ENCODE peak calls at places on chromosome 7, in seven cellular contexts. S, U, W, Q, Z, A and J are unnamed samples.

GRCh38 chr7:106265133-106265532 is 19.6 kb downstream of the NAMPT start:
- DNase-seq in S (no peak), U (no peak), W (no peak), Q (no peak), Z (no peak), A (no peak), J (no peak)

GRCh38 chr7:93016085-93016471 is 101.7 kb downstream of the SAMD9 start:
- DNase-seq in S (no peak), U (no peak), W (no peak), Q (no peak), Z (peak; percentile 87), A (peak; percentile 34), J (no peak)

GRCh38 chr7:74289018-74289659 is at the start of gene CLIP2:
- DNase-seq in S (peak; percentile 82), U (peak; percentile 79), W (peak; percentile 74), Q (peak; percentile 85), Z (peak; percentile 32), A (peak; percentile 97), J (no peak)

GRCh38 chr7:106111671-106112117 is 418 bp downstream of the SYPL1 start:
- DNase-seq in S (peak; percentile 32), U (peak; percentile 60), W (peak; percentile 18), Q (peak; percentile 81), Z (peak; percentile 57), A (peak; percentile 90), J (no peak)

GRCh38 chr7:49885593-49886285 is 112.3 kb downstream of the VWC2 start:
- DNase-seq in S (no peak), U (no peak), W (no peak), Q (no peak), Z (no peak), A (no peak), J (no peak)

GRCh38 chr7:33874943-33875342 is 30.4 kb upstream of the BMPER start:
- DNase-seq in S (no peak), U (no peak), W (no peak), Q (no peak), Z (no peak), A (peak; percentile 61), J (no peak)

GRCh38 chr7:3404490-3404889 is 103.4 kb downstream of the SDK1 start:
- DNase-seq in S (no peak), U (no peak), W (peak; percentile 57), Q (no peak), Z (no peak), A (no peak), J (no peak)

GRCh38 chr7:120792091-120792860 is 65.7 kb downstream of the TSPAN12 start:
- DNase-seq in S (peak; percentile 65), U (peak; percentile 67), W (peak; percentile 57), Q (peak; percentile 74), Z (peak; percentile 74), A (peak; percentile 68), J (no peak)

GRCh38 chr7:139382439-139382838 is 22.7 kb downstream of the LUC7L2 start:
- DNase-seq in S (no peak), U (no peak), W (no peak), Q (no peak), Z (no peak), A (no peak), J (no peak)

GRCh38 chr7:158546214-158546613 is 41.4 kb downstream of the PTPRN2 start:
- DNase-seq in S (no peak), U (no peak), W (no peak), Q (no peak), Z (no peak), A (no peak), J (no peak)

GRCh38 chr7:98119257-98119918 is 12.7 kb downstream of the LMTK2 start:
- DNase-seq in S (no peak), U (no peak), W (peak; percentile 72), Q (no peak), Z (no peak), A (peak; percentile 77), J (no peak)

GRCh38 chr7:76201732-76202665 is at the start of gene SRRM3:
- DNase-seq in S (peak; percentile 86), U (peak; percentile 88), W (peak; percentile 22), Q (peak; percentile 66), Z (peak; percentile 70), A (peak; percentile 92), J (peak; percentile 5)

GRCh38 chr7:151113344-151114150 is 27.3 kb downstream of the AGAP3 start:
- DNase-seq in S (no peak), U (no peak), W (peak; percentile 66), Q (no peak), Z (no peak), A (peak; percentile 62), J (no peak)

GRCh38 chr7:108839091-108839490 is 269.4 kb downstream of the DNAJB9 start:
- DNase-seq in S (no peak), U (no peak), W (no peak), Q (no peak), Z (no peak), A (no peak), J (no peak)

GRCh38 chr7:106598663-106599342 is 62.2 kb downstream of the CCDC71L start:
- DNase-seq in S (peak; percentile 45), U (peak; percentile 76), W (peak; percentile 74), Q (peak; percentile 39), Z (peak; percentile 92), A (peak; percentile 62), J (peak; percentile 7)

GRCh38 chr7:108335264-108335918 is 120.8 kb downstream of the NRCAM start:
- DNase-seq in S (peak; percentile 1), U (no peak), W (peak; percentile 27), Q (no peak), Z (no peak), A (no peak), J (no peak)

GRCh38 chr7:14606101-14606500 is 296.4 kb downstream of the DGKB start:
- DNase-seq in S (no peak), U (no peak), W (peak; percentile 48), Q (no peak), Z (no peak), A (peak; percentile 37), J (no peak)

GRCh38 chr7:45892407-45893035 is 4.2 kb downstream of the IGFBP1 start:
- DNase-seq in S (no peak), U (no peak), W (no peak), Q (no peak), Z (no peak), A (no peak), J (no peak)

GRCh38 chr7:26202019-26202985 is 757 bp downstream of the CBX3 start:
- DNase-seq in S (peak; percentile 70), U (peak; percentile 70), W (no peak), Q (peak; percentile 60), Z (peak; percentile 69), A (peak; percentile 75), J (no peak)

GRCh38 chr7:29479606-29480200 is 83.9 kb upstream of the PRR15 start:
- DNase-seq in S (no peak), U (no peak), W (no peak), Q (no peak), Z (no peak), A (no peak), J (no peak)

GRCh38 chr7:41699532-41699931 is 3.4 kb downstream of the INHBA start:
- DNase-seq in S (no peak), U (no peak), W (no peak), Q (no peak), Z (no peak), A (no peak), J (no peak)

GRCh38 chr7:138711007-138711406 is 9.8 kb upstream of the SVOPL start:
- DNase-seq in S (no peak), U (no peak), W (no peak), Q (no peak), Z (no peak), A (no peak), J (no peak)

GRCh38 chr7:6385110-6385792 is 62.5 kb downstream of the DAGLB start:
- DNase-seq in S (no peak), U (no peak), W (peak; percentile 72), Q (no peak), Z (no peak), A (peak; percentile 82), J (no peak)

GRCh38 chr7:143043391-143043790 is 8.8 kb upstream of the OR6V1 start:
- DNase-seq in S (no peak), U (no peak), W (peak; percentile 62), Q (no peak), Z (no peak), A (no peak), J (no peak)

GRCh38 chr7:18126274-18126673 is 98.6 kb upstream of the PRPS1L1 start:
- DNase-seq in S (no peak), U (no peak), W (no peak), Q (no peak), Z (no peak), A (no peak), J (no peak)

GRCh38 chr7:37987732-37988131 is 67.3 kb downstream of the EPDR1 start:
- DNase-seq in S (no peak), U (no peak), W (no peak), Q (no peak), Z (peak; percentile 65), A (no peak), J (no peak)

GRCh38 chr7:17559388-17559787 is 260.9 kb downstream of the AHR start:
- DNase-seq in S (no peak), U (no peak), W (no peak), Q (no peak), Z (no peak), A (no peak), J (no peak)

GRCh38 chr7:27834179-27834921 is 94.4 kb downstream of the TAX1BP1 start:
- DNase-seq in S (no peak), U (no peak), W (no peak), Q (peak; percentile 32), Z (no peak), A (peak; percentile 1), J (no peak)

GRCh38 chr7:91875851-91876250 is 4.7 kb downstream of the MTERF1 start:
- DNase-seq in S (no peak), U (no peak), W (no peak), Q (no peak), Z (no peak), A (peak; percentile 15), J (no peak)

GRCh38 chr7:2107386-2108085 is 125.2 kb downstream of the MAD1L1 start:
- DNase-seq in S (no peak), U (no peak), W (peak; percentile 18), Q (no peak), Z (no peak), A (no peak), J (no peak)

GRCh38 chr7:74061840-74062539 is 21.6 kb upstream of the LIMK1 start:
- DNase-seq in S (peak; percentile 19), U (peak; percentile 56), W (peak; percentile 93), Q (peak; percentile 73), Z (peak; percentile 80), A (peak; percentile 94), J (peak; percentile 53)

GRCh38 chr7:158255156-158255555 is 332.5 kb downstream of the PTPRN2 start:
- DNase-seq in S (no peak), U (no peak), W (no peak), Q (no peak), Z (no peak), A (no peak), J (no peak)

GRCh38 chr7:142420554-142421362 is 162.9 kb upstream of the PRSS58 start:
- DNase-seq in S (no peak), U (no peak), W (peak; percentile 43), Q (no peak), Z (peak; percentile 74), A (peak; percentile 61), J (no peak)

GRCh38 chr7:117863618-117864017 is 9.6 kb downstream of the CTTNBP2 start:
- DNase-seq in S (no peak), U (no peak), W (no peak), Q (no peak), Z (no peak), A (no peak), J (no peak)